ENCODE peak calls at places on chromosomes 2 and 18, in four cellular contexts. X is sigmoid colon, Q is neural crest cell, I is SK-N-DZ. V is an unnamed sample.

GRCh38 chr2:86087936-86088850 is 17.5 kb downstream of the POLR1A start:
- DNase-seq in X (no peak), Q (no peak), I (no peak), V (no peak)

GRCh38 chr2:9336534-9337354 is 86.6 kb downstream of the ITGB1BP1 start:
- DNase-seq in X (peak), Q (no peak), I (no peak), V (peak)

GRCh38 chr2:74602553-74603281 is 45.4 kb downstream of the M1AP start:
- DNase-seq in X (no peak), Q (no peak), I (no peak), V (peak)

GRCh38 chr2:135948642-135949355 is 36.6 kb downstream of the DARS1 start:
- DNase-seq in X (no peak), Q (no peak), I (no peak), V (peak)

GRCh38 chr2:200396726-200397348 is 90.3 kb downstream of the SPATS2L start:
- DNase-seq in X (no peak), Q (no peak), I (no peak), V (no peak)

GRCh38 chr2:182554950-182555349 is 128.1 kb upstream of the PDE1A start:
- DNase-seq in X (no peak), Q (no peak), I (peak), V (no peak)

GRCh38 chr18:76404345-76404831 is 90.7 kb downstream of the ZNF516 start:
- DNase-seq in X (no peak), Q (no peak), I (no peak), V (no peak)

GRCh38 chr2:12074126-12074883 is 327.9 kb downstream of the LPIN1 start:
- DNase-seq in X (no peak), Q (no peak), I (peak), V (no peak)

GRCh38 chr2:85851253-85851955 is 37.4 kb downstream of the ST3GAL5 start:
- DNase-seq in X (peak), Q (no peak), I (no peak), V (no peak)

GRCh38 chr2:96681540-96681939 is 39.0 kb downstream of the FER1L5 start:
- DNase-seq in X (no peak), Q (no peak), I (no peak), V (no peak)

GRCh38 chr2:60925994-60926750 is 44.8 kb downstream of the REL start:
- DNase-seq in X (no peak), Q (no peak), I (no peak), V (no peak)

GRCh38 chr2:73293534-73294171 is at the start of gene EGR4:
- DNase-seq in X (peak), Q (peak), I (peak), V (no peak)

GRCh38 chr18:55500316-55501086 is 87.5 kb downstream of the TCF4 start:
- DNase-seq in X (no peak), Q (no peak), I (no peak), V (peak)

GRCh38 chr18:13137939-13138821 is 80.4 kb upstream of the LDLRAD4 start:
- DNase-seq in X (peak), Q (no peak), I (no peak), V (no peak)

GRCh38 chr2:1088192-1088860 is 137.7 kb downstream of the SNTG2 start:
- DNase-seq in X (no peak), Q (no peak), I (no peak), V (no peak)

GRCh38 chr2:105797298-105797819 is 52.6 kb downstream of the NCK2 start:
- DNase-seq in X (no peak), Q (no peak), I (no peak), V (no peak)

GRCh38 chr2:25251461-25252273 is 83.3 kb upstream of the POMC start:
- DNase-seq in X (peak), Q (peak), I (peak), V (no peak)

GRCh38 chr2:168278424-168278888 is 31.1 kb upstream of the STK39 start:
- DNase-seq in X (no peak), Q (no peak), I (no peak), V (peak)

GRCh38 chr2:11696736-11697102 is 26.7 kb upstream of the NTSR2 start:
- DNase-seq in X (no peak), Q (no peak), I (no peak), V (no peak)

GRCh38 chr2:213065583-213066444 is 85.6 kb downstream of the IKZF2 start:
- DNase-seq in X (no peak), Q (peak), I (peak), V (peak)

GRCh38 chr2:127671557-127672302 is 3.6 kb downstream of the LIMS2 start:
- DNase-seq in X (peak), Q (no peak), I (no peak), V (no peak)

GRCh38 chr2:216603010-216603883 is 30.0 kb upstream of the IGFBP2 start:
- DNase-seq in X (no peak), Q (no peak), I (no peak), V (no peak)

GRCh38 chr2:61469424-61470121 is 1.3 kb downstream of the USP34 start:
- DNase-seq in X (no peak), Q (no peak), I (no peak), V (no peak)

GRCh38 chr18:44507729-44508325 is 172.9 kb upstream of the SETBP1 start:
- DNase-seq in X (no peak), Q (no peak), I (no peak), V (no peak)

GRCh38 chr2:12261993-12262680 is 454.6 kb upstream of the TRIB2 start:
- DNase-seq in X (no peak), Q (no peak), I (no peak), V (no peak)

GRCh38 chr2:50863856-50864255 is 168.1 kb downstream of the NRXN1 start:
- DNase-seq in X (no peak), Q (no peak), I (no peak), V (no peak)

GRCh38 chr18:3093624-3094354 is 80.8 kb upstream of the LPIN2 start:
- DNase-seq in X (no peak), Q (no peak), I (no peak), V (no peak)

GRCh38 chr18:58226476-58226875 is 182.4 kb downstream of the NEDD4L start:
- DNase-seq in X (no peak), Q (no peak), I (peak), V (no peak)

GRCh38 chr18:14092625-14093361 is 39.4 kb downstream of the ZNF519 start:
- DNase-seq in X (no peak), Q (no peak), I (no peak), V (no peak)